ENCODE peak calls at places on chromosomes 4 and X, in four cellular contexts. I, X, P and W are unnamed samples.

GRCh38 chr4:26622913-26623312 is 39.0 kb downstream of the TBC1D19 start:
- DNase-seq in I (no peak), P (no peak), X (no peak), W (no peak)

GRCh38 chrX:96957718-96958117 is 74.0 kb downstream of the RPA4 start:
- DNase-seq in X (no peak), I (no peak), P (no peak), W (no peak)

GRCh38 chrX:115912372-115912897 is 258.1 kb upstream of the AGTR2 start:
- DNase-seq in X (no peak), I (no peak), P (no peak), W (no peak)

GRCh38 chr4:53863731-53864130 is 200.7 kb downstream of the CHIC2 start:
- DNase-seq in I (no peak), P (no peak), X (no peak), W (no peak)

GRCh38 chr4:53541577-53542206 is 49.6 kb downstream of the LNX1 start:
- DNase-seq in X (peak; percentile 84), I (no peak), P (no peak), W (no peak)

GRCh38 chrX:148500428-148501120 is at the start of gene AFF2:
- DNase-seq in P (peak; percentile 8), I (peak; percentile 28), X (peak; percentile 11), W (peak; percentile 15)

GRCh38 chrX:46587158-46587557 is 13.6 kb downstream of the CHST7 start:
- DNase-seq in P (no peak), X (peak; percentile 64), I (no peak), W (no peak)

GRCh38 chr4:48970471-48970921 is 15.6 kb upstream of the CWH43 start:
- DNase-seq in X (no peak), P (no peak), I (no peak), W (no peak)

GRCh38 chr4:94523617-94524016 is 71.9 kb downstream of the PDLIM5 start:
- DNase-seq in X (no peak), I (no peak), P (no peak), W (no peak)

GRCh38 chr4:177455591-177455990 is 13.4 kb upstream of the AGA start:
- DNase-seq in X (no peak), P (no peak), I (no peak), W (no peak)

GRCh38 chr4:91282217-91282616 is 1021.5 kb upstream of the GRID2 start:
- DNase-seq in X (no peak), P (no peak), I (no peak), W (no peak)

GRCh38 chr4:37760840-37761239 is 65.6 kb upstream of the PGM2 start:
- DNase-seq in I (no peak), X (no peak), P (no peak), W (no peak)
- TF ChIP-seq POLR2A in I (no peak), X (no peak), P (no peak), W (no peak)

DNA sequence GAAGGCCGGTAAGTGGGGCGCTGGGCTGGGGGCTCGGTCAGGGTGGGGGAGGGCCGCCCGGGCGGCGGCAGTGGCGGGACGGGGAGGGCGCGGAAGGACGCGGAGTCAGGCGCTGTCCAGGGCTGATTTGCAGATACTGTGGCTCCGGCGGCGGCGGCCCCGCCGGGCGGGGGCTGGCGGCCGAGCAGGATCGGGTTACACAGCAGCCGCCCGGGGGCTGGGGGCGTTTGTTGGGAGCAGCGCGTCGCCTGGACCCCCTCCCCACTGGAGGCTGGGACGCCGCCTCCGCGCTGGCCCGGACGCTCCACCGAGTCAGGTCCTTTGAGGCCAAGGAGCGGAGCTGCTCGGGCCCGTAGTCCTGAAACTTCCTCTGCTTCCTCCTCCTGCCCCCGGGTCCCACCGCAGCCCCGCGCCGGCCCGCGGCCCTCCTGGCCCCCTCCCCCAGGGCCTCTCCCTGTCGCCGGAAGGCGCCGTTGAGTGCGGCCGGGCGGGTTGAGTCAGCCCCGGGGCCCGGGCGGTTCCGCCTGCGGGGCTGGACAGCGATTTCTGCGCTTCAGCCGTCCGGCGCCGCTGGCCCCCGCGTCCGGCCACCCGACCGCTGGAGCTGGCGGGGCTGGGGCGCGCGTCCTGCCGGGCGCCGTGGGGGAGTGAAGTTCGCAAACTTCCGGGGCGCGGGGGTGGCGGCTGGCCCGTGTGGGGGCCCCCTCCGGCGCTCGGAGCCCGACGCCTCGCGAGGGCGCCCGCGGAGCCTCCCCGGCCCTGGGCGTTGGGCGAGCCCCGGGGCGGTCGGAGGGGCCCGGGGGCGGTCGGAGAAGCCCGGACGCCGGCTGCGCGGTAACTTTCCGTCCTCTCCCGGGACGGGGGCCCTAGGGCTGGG is 744 bp downstream of the REST start:
- DNase-seq in I (peak; percentile 70), P (peak; percentile 23), X (peak; percentile 76), W (peak; percentile 77)
- TF ChIP-seq POLR2A in I (no peak), P (no peak), X (peak; percentile 26), W (no peak)

DNA sequence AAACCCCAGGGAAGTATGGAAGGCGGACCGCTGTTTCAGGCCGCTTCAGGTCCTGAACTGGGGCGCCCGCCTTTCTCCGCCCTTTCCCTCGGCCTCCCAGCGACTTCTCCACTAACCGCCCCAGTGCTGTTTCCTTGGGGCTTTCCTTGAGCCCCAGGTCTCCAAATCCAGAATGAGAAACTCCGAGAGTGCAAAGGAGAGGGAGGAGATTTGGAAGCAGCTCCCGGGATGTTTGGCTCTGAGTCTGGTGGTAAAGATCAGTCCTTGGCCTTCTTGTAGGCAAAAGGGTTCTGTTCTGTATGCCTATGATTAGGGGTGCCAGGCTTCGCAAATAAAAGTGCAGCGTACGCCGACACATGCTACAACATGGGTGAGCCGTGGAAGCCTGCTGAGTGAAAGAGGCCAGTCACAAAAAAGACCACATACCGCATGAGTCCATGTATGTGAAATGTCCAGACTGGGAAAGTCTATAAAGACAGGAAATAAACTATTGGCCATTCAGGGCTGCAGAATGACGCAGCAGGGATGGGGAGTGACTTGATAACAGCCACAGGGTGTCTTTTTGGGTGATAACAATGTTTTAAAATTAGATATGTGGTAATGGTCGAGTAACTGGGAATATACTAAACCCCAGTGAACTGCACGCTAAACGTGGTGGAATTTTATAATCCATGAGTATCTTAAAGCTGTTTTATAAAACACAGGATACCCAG is 99.8 kb downstream of the TRAPPC11 start:
- DNase-seq in I (no peak), X (no peak), P (no peak), W (peak; percentile 42)
- TF ChIP-seq POLR2A in I (no peak), X (no peak), P (no peak), W (no peak)

DNA sequence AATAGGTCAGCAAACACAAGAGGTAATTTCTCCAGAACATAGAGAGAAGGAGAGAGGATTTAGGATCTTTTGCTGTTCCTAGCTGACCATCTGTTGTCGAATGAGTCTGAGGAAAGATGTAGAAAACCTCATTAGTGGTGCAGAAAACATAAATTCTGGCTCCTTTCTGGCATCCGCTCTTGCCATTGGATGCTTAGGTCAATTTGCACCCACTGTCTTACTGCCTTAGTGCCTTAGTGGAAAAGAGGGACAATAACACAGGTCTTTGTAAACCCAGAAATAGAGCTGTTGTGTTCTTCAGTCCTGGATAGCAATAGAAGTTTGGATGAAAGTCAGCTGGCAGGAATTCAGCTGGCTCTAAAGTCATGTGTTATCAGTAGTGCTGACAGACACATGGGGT is 78.1 kb downstream of the GLRA2 start:
- DNase-seq in X (no peak), P (no peak), I (no peak), W (no peak)
- TF ChIP-seq POLR2A in X (no peak), P (no peak), I (no peak), W (no peak)